ENCODE peak calls at places on chromosomes 16 and 17, in four cellular contexts. One of them, this sample, is unnamed.

GRCh38 chr16:56658476-56658875 is 717 bp downstream of the MT1F start:
- DNase-seq in AG04449: no peak
- DNase-seq in pancreas: no peak
- DNase-seq in choroid plexus epithelial cell: no peak
- DNase-seq in this sample: no peak

GRCh38 chr17:77315551-77316190 is 174.9 kb downstream of the SEC14L1 start:
- DNase-seq in pancreas: peak
- DNase-seq in AG04449: no peak
- DNase-seq in choroid plexus epithelial cell: no peak
- DNase-seq in this sample: no peak

GRCh38 chr17:58702708-58703107 is 10.3 kb downstream of the RAD51C start:
- DNase-seq in choroid plexus epithelial cell: no peak
- DNase-seq in AG04449: no peak
- DNase-seq in pancreas: no peak
- DNase-seq in this sample: no peak

GRCh38 chr17:58005031-58005727 is 1.9 kb downstream of the SRSF1 start:
- DNase-seq in pancreas: no peak
- DNase-seq in AG04449: no peak
- DNase-seq in choroid plexus epithelial cell: no peak
- DNase-seq in this sample: no peak

GRCh38 chr17:46742539-46743270 is 75.8 kb downstream of the WNT3 start:
- DNase-seq in pancreas: no peak
- DNase-seq in AG04449: no peak
- DNase-seq in choroid plexus epithelial cell: peak
- DNase-seq in this sample: peak

GRCh38 chr16:23365602-23366240 is 63.6 kb downstream of the SCNN1B start:
- DNase-seq in AG04449: no peak
- DNase-seq in pancreas: no peak
- DNase-seq in choroid plexus epithelial cell: no peak
- DNase-seq in this sample: no peak

GRCh38 chr17:75647921-75648320 is 14.7 kb downstream of the SMIM5 start:
- DNase-seq in pancreas: peak
- DNase-seq in AG04449: no peak
- DNase-seq in choroid plexus epithelial cell: no peak
- DNase-seq in this sample: no peak

GRCh38 chr17:45018514-45019176 is 32.8 kb downstream of the DCAKD start:
- DNase-seq in pancreas: no peak
- DNase-seq in AG04449: no peak
- DNase-seq in choroid plexus epithelial cell: peak
- DNase-seq in this sample: no peak

GRCh38 chr16:74076568-74076967 is 220.0 kb upstream of the PSMD7 start:
- DNase-seq in choroid plexus epithelial cell: no peak
- DNase-seq in AG04449: no peak
- DNase-seq in pancreas: no peak
- DNase-seq in this sample: no peak

GRCh38 chr16:57692636-57693035 is 2.0 kb upstream of the DRC7 start:
- DNase-seq in pancreas: peak
- DNase-seq in AG04449: no peak
- DNase-seq in choroid plexus epithelial cell: no peak
- DNase-seq in this sample: no peak

DNA sequence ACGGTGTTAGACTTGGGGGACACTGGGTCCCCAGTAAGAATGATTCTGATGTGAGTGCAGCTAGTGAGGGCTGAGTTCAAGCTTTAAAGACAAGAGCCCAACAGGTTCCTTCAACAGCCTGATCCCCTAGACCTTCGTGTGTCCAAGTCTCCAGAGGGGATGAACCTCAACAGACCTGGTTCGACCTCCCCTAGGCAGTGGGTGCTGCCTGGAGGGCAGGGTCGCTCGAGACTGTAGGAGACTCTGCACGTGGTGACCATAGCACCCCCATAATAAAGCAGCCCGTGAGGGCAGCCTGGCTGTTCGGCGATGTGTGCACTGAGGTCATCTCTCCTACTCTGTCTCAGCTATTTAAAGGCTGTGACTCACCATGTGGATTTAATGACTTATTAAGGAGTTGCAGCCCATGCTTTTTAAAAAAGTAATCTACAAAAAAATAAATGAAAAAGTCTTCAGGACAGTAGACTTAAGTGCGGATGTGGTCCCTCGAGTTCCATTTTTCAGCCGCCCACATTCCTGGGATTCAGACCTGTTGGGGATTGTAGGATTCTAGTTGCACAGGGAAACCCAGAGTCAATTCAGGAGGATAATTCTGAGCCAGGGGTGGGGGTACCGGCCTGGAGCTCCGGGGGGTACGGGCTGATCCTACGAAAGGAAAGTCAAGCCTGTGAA is 23.4 kb upstream of the METRNL start:
- DNase-seq in pancreas: peak
- DNase-seq in choroid plexus epithelial cell: peak
- DNase-seq in AG04449: peak
- DNase-seq in this sample: no peak
- H3K4me3 ChIP-seq in pancreas: no peak
- H3K4me3 ChIP-seq in choroid plexus epithelial cell: no peak
- H3K4me3 ChIP-seq in AG04449: no peak
- H3K4me3 ChIP-seq in this sample: no peak

GRCh38 chr17:8153550-8153956 is 1.3 kb upstream of the PER1 start:
- DNase-seq in pancreas: no peak
- DNase-seq in choroid plexus epithelial cell: peak
- DNase-seq in AG04449: peak
- DNase-seq in this sample: peak
- H3K4me3 ChIP-seq in pancreas: peak
- H3K4me3 ChIP-seq in choroid plexus epithelial cell: peak
- H3K4me3 ChIP-seq in AG04449: peak
- H3K4me3 ChIP-seq in this sample: peak

DNA sequence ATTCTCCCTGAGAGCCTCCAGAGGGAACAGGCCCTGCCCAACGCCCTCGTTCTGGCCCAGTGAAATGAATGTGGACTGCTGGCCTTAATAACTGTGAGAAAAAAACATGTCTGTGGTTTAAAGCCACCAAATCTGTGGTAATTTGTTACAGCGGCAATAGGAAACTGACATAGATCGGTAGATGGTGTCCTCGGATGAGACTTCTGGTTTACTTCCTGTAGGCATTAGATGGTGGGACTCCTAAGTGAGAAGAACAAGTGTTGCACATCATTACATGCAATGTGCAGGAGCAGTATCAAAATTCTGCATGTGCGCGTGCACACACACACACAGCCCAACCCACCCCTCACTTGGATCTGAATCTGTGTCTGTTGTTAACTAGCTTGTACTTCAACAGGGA is 42.0 kb downstream of the CDK5R1 start:
- DNase-seq in choroid plexus epithelial cell: no peak
- DNase-seq in AG04449: no peak
- DNase-seq in pancreas: no peak
- DNase-seq in this sample: no peak
- H3K4me3 ChIP-seq in choroid plexus epithelial cell: no peak
- H3K4me3 ChIP-seq in AG04449: no peak
- H3K4me3 ChIP-seq in pancreas: no peak
- H3K4me3 ChIP-seq in this sample: no peak

GRCh38 chr17:48027322-48027981 is 10.1 kb downstream of the COPZ2 start:
- DNase-seq in pancreas: no peak
- DNase-seq in AG04449: no peak
- DNase-seq in choroid plexus epithelial cell: no peak
- DNase-seq in this sample: no peak

GRCh38 chr17:48024149-48025039 is 13.2 kb downstream of the COPZ2 start:
- DNase-seq in choroid plexus epithelial cell: no peak
- DNase-seq in pancreas: no peak
- DNase-seq in AG04449: no peak
- DNase-seq in this sample: no peak

GRCh38 chr17:48025040-48025903 is 12.3 kb downstream of the COPZ2 start:
- DNase-seq in AG04449: peak
- DNase-seq in choroid plexus epithelial cell: peak
- DNase-seq in pancreas: peak
- DNase-seq in this sample: peak

GRCh38 chr17:48026503-48027321 is 10.9 kb downstream of the COPZ2 start:
- DNase-seq in AG04449: peak
- DNase-seq in choroid plexus epithelial cell: peak
- DNase-seq in pancreas: peak
- DNase-seq in this sample: no peak

DNA sequence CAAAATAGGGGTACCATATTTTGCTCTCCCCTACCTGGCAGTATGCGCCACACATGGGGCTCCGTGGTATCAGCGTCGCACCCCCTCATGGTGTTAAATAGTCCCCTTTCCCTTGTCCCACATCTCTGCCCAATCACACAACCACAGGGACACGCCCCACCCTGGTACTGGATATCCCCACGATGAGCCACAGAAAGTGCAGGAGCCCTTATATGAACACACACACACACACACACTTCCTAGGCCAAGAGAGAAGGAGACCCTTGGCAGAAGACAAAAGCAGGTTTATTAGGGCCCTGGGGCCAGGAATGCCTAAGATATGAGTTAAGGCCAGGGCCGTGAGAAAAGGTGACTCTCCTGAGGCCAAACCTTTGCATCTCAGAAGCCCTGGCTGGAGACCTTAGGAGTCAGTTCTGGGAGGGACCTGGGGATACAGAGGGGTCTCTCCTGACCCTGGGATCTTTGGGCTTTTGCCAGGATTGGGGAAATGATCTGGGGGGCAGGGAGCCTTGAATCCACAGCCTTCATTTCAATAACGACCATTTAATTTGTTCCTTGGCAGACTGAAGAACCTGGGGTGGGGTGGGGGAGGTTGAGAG is 11.6 kb downstream of the COPZ2 start:
- DNase-seq in choroid plexus epithelial cell: no peak
- DNase-seq in AG04449: no peak
- DNase-seq in pancreas: no peak
- DNase-seq in this sample: no peak
- H3K4me3 ChIP-seq in choroid plexus epithelial cell: no peak
- H3K4me3 ChIP-seq in AG04449: peak
- H3K4me3 ChIP-seq in pancreas: peak
- H3K4me3 ChIP-seq in this sample: peak

DNA sequence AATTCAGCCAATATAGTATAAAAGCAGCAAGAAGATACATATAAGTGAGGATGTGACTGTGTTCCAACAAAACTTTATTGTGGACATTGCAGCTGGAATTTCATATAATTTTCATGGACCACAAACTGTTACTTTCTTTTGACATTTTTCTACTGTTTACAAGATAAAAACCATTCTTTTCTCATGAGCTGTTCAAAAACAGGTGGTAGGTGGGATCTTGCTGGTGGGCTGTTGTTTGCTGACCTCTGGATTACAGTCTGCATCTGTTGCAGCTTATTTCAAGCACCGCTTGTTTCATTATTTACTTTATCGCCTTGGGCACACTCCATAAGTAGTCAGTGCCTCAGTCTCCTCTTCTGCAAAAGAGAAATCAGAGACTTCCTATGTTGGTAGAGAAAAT is 99.5 kb downstream of the CDH13 start:
- DNase-seq in AG04449: no peak
- DNase-seq in pancreas: no peak
- DNase-seq in choroid plexus epithelial cell: no peak
- DNase-seq in this sample: no peak
- H3K4me3 ChIP-seq in AG04449: no peak
- H3K4me3 ChIP-seq in pancreas: no peak
- H3K4me3 ChIP-seq in choroid plexus epithelial cell: no peak
- H3K4me3 ChIP-seq in this sample: no peak

GRCh38 chr16:69108069-69108904 is 2.8 kb downstream of the HAS3 start:
- DNase-seq in choroid plexus epithelial cell: no peak
- DNase-seq in AG04449: no peak
- DNase-seq in pancreas: peak
- DNase-seq in this sample: no peak
- H3K4me3 ChIP-seq in choroid plexus epithelial cell: no peak
- H3K4me3 ChIP-seq in AG04449: peak
- H3K4me3 ChIP-seq in pancreas: peak
- H3K4me3 ChIP-seq in this sample: peak

GRCh38 chr17:50691550-50692447 is 15.9 kb downstream of the ANKRD40 start:
- DNase-seq in pancreas: no peak
- DNase-seq in choroid plexus epithelial cell: no peak
- DNase-seq in AG04449: no peak
- DNase-seq in this sample: no peak

GRCh38 chr17:50692448-50693040 is 15.2 kb downstream of the ANKRD40 start:
- DNase-seq in choroid plexus epithelial cell: no peak
- DNase-seq in AG04449: no peak
- DNase-seq in pancreas: no peak
- DNase-seq in this sample: no peak

GRCh38 chr17:50689956-50690886 is 17.5 kb downstream of the ANKRD40 start:
- DNase-seq in pancreas: no peak
- DNase-seq in choroid plexus epithelial cell: no peak
- DNase-seq in AG04449: no peak
- DNase-seq in this sample: no peak

GRCh38 chr17:50690887-50691549 is 16.7 kb downstream of the ANKRD40 start:
- DNase-seq in AG04449: no peak
- DNase-seq in choroid plexus epithelial cell: no peak
- DNase-seq in pancreas: no peak
- DNase-seq in this sample: no peak

GRCh38 chr17:50693041-50693682 is 14.6 kb downstream of the ANKRD40 start:
- DNase-seq in AG04449: no peak
- DNase-seq in pancreas: no peak
- DNase-seq in choroid plexus epithelial cell: peak
- DNase-seq in this sample: no peak
- H3K4me3 ChIP-seq in AG04449: no peak
- H3K4me3 ChIP-seq in pancreas: no peak
- H3K4me3 ChIP-seq in choroid plexus epithelial cell: no peak
- H3K4me3 ChIP-seq in this sample: no peak

GRCh38 chr16:71408536-71408935 is 33.3 kb downstream of the TLE7 start:
- DNase-seq in AG04449: no peak
- DNase-seq in choroid plexus epithelial cell: no peak
- DNase-seq in pancreas: no peak
- DNase-seq in this sample: no peak

GRCh38 chr16:71407731-71408130 is 34.1 kb downstream of the TLE7 start:
- DNase-seq in choroid plexus epithelial cell: no peak
- DNase-seq in AG04449: no peak
- DNase-seq in pancreas: no peak
- DNase-seq in this sample: no peak

GRCh38 chr16:71406724-71407123 is 35.1 kb downstream of the TLE7 start:
- DNase-seq in AG04449: no peak
- DNase-seq in choroid plexus epithelial cell: no peak
- DNase-seq in pancreas: no peak
- DNase-seq in this sample: no peak

GRCh38 chr16:71410146-71410545 is 31.7 kb downstream of the TLE7 start:
- DNase-seq in choroid plexus epithelial cell: no peak
- DNase-seq in pancreas: no peak
- DNase-seq in AG04449: no peak
- DNase-seq in this sample: no peak

GRCh38 chr16:71409038-71409775 is 32.6 kb downstream of the TLE7 start:
- DNase-seq in pancreas: no peak
- DNase-seq in AG04449: no peak
- DNase-seq in choroid plexus epithelial cell: peak
- DNase-seq in this sample: no peak
- H3K4me3 ChIP-seq in pancreas: no peak
- H3K4me3 ChIP-seq in AG04449: no peak
- H3K4me3 ChIP-seq in choroid plexus epithelial cell: no peak
- H3K4me3 ChIP-seq in this sample: no peak

DNA sequence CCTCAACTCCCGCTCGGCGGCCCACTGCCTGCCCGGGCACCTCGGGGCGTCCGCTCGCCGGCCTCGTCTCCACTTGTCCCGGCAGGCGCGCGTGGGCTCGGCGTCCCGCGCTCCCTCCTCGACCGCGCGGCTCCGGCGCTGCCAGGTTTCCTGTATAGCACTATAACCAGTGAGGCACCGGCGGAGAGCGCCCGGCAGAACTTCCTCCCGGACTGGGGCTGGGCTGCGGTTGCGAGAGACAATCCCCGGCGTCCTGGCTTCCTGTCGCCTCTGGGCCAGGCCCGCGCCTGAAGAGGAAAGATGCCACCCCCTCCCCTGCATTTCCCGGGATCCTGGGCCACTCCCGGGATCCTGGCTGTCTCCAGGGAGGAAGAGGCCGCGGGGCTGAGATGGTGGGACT is 119.3 kb upstream of the SMURF2 start:
- DNase-seq in AG04449: no peak
- DNase-seq in choroid plexus epithelial cell: peak
- DNase-seq in pancreas: peak
- DNase-seq in this sample: no peak
- H3K4me3 ChIP-seq in AG04449: no peak
- H3K4me3 ChIP-seq in choroid plexus epithelial cell: no peak
- H3K4me3 ChIP-seq in pancreas: peak
- H3K4me3 ChIP-seq in this sample: peak